ENCODE peak calls at places on chromosomes 5 and 9, in six cellular contexts. C, D, R, H, Z and A are unnamed samples.

GRCh38 chr5:111704452-111705085 is 52.4 kb downstream of the NREP start:
- DNase-seq in H (no peak), Z (no peak), R (no peak), D (no peak), C (no peak), A (no peak)

GRCh38 chr9:78097541-78097940 is 65.9 kb upstream of the GNAQ start:
- DNase-seq in Z (no peak), H (no peak), D (no peak), R (no peak), C (no peak), A (no peak)

GRCh38 chr5:169909945-169910344 is 70.3 kb downstream of the INSYN2B start:
- DNase-seq in C (no peak), Z (no peak), H (no peak), R (no peak), D (no peak), A (no peak)

GRCh38 chr5:72556351-72557146 is 49.3 kb upstream of the ZNF366 start:
- DNase-seq in D (no peak), C (peak), Z (peak), R (peak), H (no peak), A (peak)

GRCh38 chr5:115594343-115595047 is 7.8 kb downstream of the TICAM2 start:
- DNase-seq in R (no peak), C (no peak), D (no peak), Z (no peak), H (no peak), A (peak)

GRCh38 chr9:34984049-34984448 is 5.5 kb upstream of the DNAJB5 start:
- DNase-seq in H (no peak), D (no peak), C (no peak), R (no peak), Z (no peak), A (peak)

GRCh38 chr5:179617930-179618329 is 5.5 kb downstream of the HNRNPH1 start:
- DNase-seq in C (no peak), H (no peak), D (peak), R (no peak), Z (no peak), A (no peak)

GRCh38 chr9:92206490-92206889 is 87.0 kb downstream of the IARS1 start:
- DNase-seq in D (no peak), R (no peak), H (no peak), Z (no peak), C (no peak), A (peak)

GRCh38 chr9:129110740-129111142 is at the start of gene CRAT:
- DNase-seq in D (peak), R (peak), H (peak), Z (peak), C (peak), A (peak)

GRCh38 chr5:72328172-72328571 is 8.0 kb downstream of the PTCD2 start:
- DNase-seq in D (no peak), H (no peak), C (no peak), Z (no peak), R (no peak), A (peak)

GRCh38 chr5:151098185-151098813 is 17.5 kb upstream of the TNIP1 start:
- DNase-seq in Z (no peak), R (no peak), H (no peak), D (no peak), C (no peak), A (no peak)

GRCh38 chr9:136328622-136329041 is 1.3 kb downstream of the GPSM1 start:
- DNase-seq in C (no peak), R (no peak), H (no peak), D (no peak), Z (no peak), A (peak)

GRCh38 chr5:97666767-97667166 is 483.7 kb upstream of the RIOK2 start:
- DNase-seq in H (no peak), R (no peak), C (no peak), Z (no peak), D (no peak), A (no peak)

GRCh38 chr5:147711019-147711418 is 71.5 kb downstream of the JAKMIP2 start:
- DNase-seq in Z (no peak), D (no peak), R (no peak), H (no peak), C (no peak), A (no peak)

GRCh38 chr9:33881635-33882034 is 64.7 kb downstream of the UBE2R2 start:
- DNase-seq in C (no peak), D (no peak), R (no peak), Z (no peak), H (no peak), A (peak)

GRCh38 chr9:120312031-120312430 is 267.9 kb downstream of the CDK5RAP2 start:
- DNase-seq in R (no peak), C (no peak), D (no peak), Z (no peak), H (no peak), A (no peak)

GRCh38 chr5:104347119-104347708 is 784.6 kb upstream of the NUDT12 start:
- DNase-seq in R (no peak), H (peak), C (no peak), Z (no peak), D (no peak), A (peak)

GRCh38 chr9:128136816-128137793 is 9.6 kb upstream of the PTGES2 start:
- DNase-seq in H (no peak), C (no peak), Z (no peak), D (peak), R (no peak), A (peak)

GRCh38 chr5:155624597-155625241 is 611.2 kb downstream of the KIF4B start:
- DNase-seq in D (no peak), R (no peak), C (no peak), Z (no peak), H (no peak), A (no peak)

GRCh38 chr9:73200694-73201432 is 49.2 kb downstream of the ANXA1 start:
- DNase-seq in C (no peak), Z (no peak), H (peak), D (peak), R (peak), A (peak)

GRCh38 chr9:106438928-106439327 is 424.0 kb upstream of the ZNF462 start:
- DNase-seq in R (no peak), Z (no peak), D (no peak), C (no peak), H (no peak), A (no peak)

GRCh38 chr9:121648172-121648571 is 3.3 kb upstream of the DAB2IP start:
- DNase-seq in D (no peak), R (no peak), H (no peak), C (no peak), Z (no peak), A (no peak)

GRCh38 chr9:26744362-26744965 is 148.1 kb downstream of the CAAP1 start:
- DNase-seq in C (no peak), R (peak), D (no peak), Z (no peak), H (peak), A (peak)

GRCh38 chr9:117795271-117795670 is 91.1 kb downstream of the TLR4 start:
- DNase-seq in D (no peak), R (no peak), C (no peak), H (no peak), Z (no peak), A (no peak)

GRCh38 chr9:14813336-14814020 is 90.9 kb upstream of the CER1 start:
- DNase-seq in H (no peak), C (no peak), R (no peak), Z (no peak), D (no peak), A (no peak)

GRCh38 chr9:17757816-17758215 is 178.9 kb downstream of the SH3GL2 start:
- DNase-seq in C (no peak), R (no peak), D (no peak), H (no peak), Z (no peak), A (peak)

GRCh38 chr9:117763314-117763713 is 59.1 kb downstream of the TLR4 start:
- DNase-seq in C (no peak), R (no peak), D (no peak), H (no peak), Z (no peak), A (no peak)

GRCh38 chr9:131630206-131630831 is 85.0 kb downstream of the PRRT1B start:
- DNase-seq in Z (peak), D (no peak), H (no peak), R (no peak), C (no peak), A (no peak)

GRCh38 chr5:91162534-91163381 is 220.4 kb downstream of the ARRDC3 start:
- DNase-seq in H (peak), C (no peak), Z (peak), R (peak), D (no peak), A (peak)

GRCh38 chr5:96823900-96824351 is 16.2 kb upstream of the ERAP1 start:
- DNase-seq in C (no peak), D (no peak), Z (no peak), R (peak), H (no peak), A (peak)

GRCh38 chr5:34656700-34657549 is 797 bp downstream of the RAI14 start:
- DNase-seq in D (peak), R (no peak), H (no peak), Z (no peak), C (no peak), A (no peak)

GRCh38 chr5:90803891-90804290 is 245.3 kb downstream of the ADGRV1 start:
- DNase-seq in C (no peak), R (no peak), D (no peak), H (no peak), Z (no peak), A (no peak)

GRCh38 chr5:90055831-90056328 is 353.7 kb downstream of the CETN3 start:
- DNase-seq in R (no peak), C (no peak), D (no peak), Z (no peak), H (no peak), A (peak)

GRCh38 chr9:132239518-132239917 is 77.7 kb downstream of the NTNG2 start:
- DNase-seq in R (no peak), C (no peak), H (no peak), D (no peak), Z (no peak), A (no peak)

GRCh38 chr5:134509308-134510040 is 16.0 kb upstream of the JADE2 start:
- DNase-seq in R (peak), H (peak), D (no peak), Z (no peak), C (no peak), A (peak)

GRCh38 chr5:95728494-95729114 is 2.5 kb upstream of the RHOBTB3 start:
- DNase-seq in R (no peak), Z (no peak), H (no peak), D (peak), C (no peak), A (no peak)
- H2AFZ ChIP-seq in R (no peak), Z (peak), H (peak), D (peak), C (no peak), A (no peak)

GRCh38 chr9:110555971-110556370 is 23.6 kb downstream of the SVEP1 start:
- DNase-seq in H (no peak), C (no peak), R (peak), Z (no peak), D (no peak), A (peak)
- TF ChIP-seq CEBPB in H (no peak), C (no peak), R (peak), Z (no peak), D (no peak), A (peak)

GRCh38 chr5:127280494-127281220 is 9.9 kb upstream of the MEGF10 start:
- DNase-seq in D (no peak), C (no peak), R (no peak), Z (no peak), H (no peak), A (no peak)
- H2AFZ ChIP-seq in D (no peak), C (peak), R (no peak), Z (no peak), H (no peak), A (no peak)

GRCh38 chr5:59174248-59174844 is 591.5 kb downstream of the RAB3C start:
- DNase-seq in C (no peak), H (peak), D (peak), Z (no peak), R (peak), A (peak)

GRCh38 chr5:59171131-59171530 is 588.3 kb downstream of the RAB3C start:
- DNase-seq in R (no peak), Z (no peak), H (no peak), D (no peak), C (no peak), A (no peak)

GRCh38 chr5:59177644-59178043 is 594.8 kb downstream of the RAB3C start:
- DNase-seq in Z (no peak), R (no peak), C (no peak), D (no peak), H (no peak), A (no peak)

GRCh38 chr5:59169768-59170150 is 586.9 kb downstream of the RAB3C start:
- DNase-seq in Z (no peak), C (no peak), D (no peak), R (no peak), H (no peak), A (no peak)

GRCh38 chr5:59173568-59173967 is 590.7 kb downstream of the RAB3C start:
- DNase-seq in H (no peak), C (no peak), R (no peak), Z (no peak), D (no peak), A (peak)
- TF ChIP-seq CEBPB in H (no peak), C (no peak), R (no peak), Z (no peak), D (no peak), A (no peak)